ENCODE peak calls at places on chromosome 13, in four cellular contexts. One of them, this sample, is unnamed.

GRCh38 chr13:71772376-71772775 is 94.6 kb downstream of the DACH1 start:
- DNase-seq in omental fat pad: no peak
- DNase-seq in body of pancreas: no peak
- DNase-seq in AG09309: no peak
- DNase-seq in this sample: no peak

GRCh38 chr13:61255035-61255796 is 160.4 kb downstream of the PCDH20 start:
- DNase-seq in omental fat pad: no peak
- DNase-seq in body of pancreas: no peak
- DNase-seq in AG09309: no peak
- DNase-seq in this sample: no peak

GRCh38 chr13:28181413-28181812 is 43.1 kb downstream of the PAN3 start:
- DNase-seq in omental fat pad: no peak
- DNase-seq in body of pancreas: no peak
- DNase-seq in AG09309: peak
- DNase-seq in this sample: no peak

GRCh38 chr13:74678308-74678958 is 544.2 kb upstream of the KLF12 start:
- DNase-seq in omental fat pad: no peak
- DNase-seq in body of pancreas: no peak
- DNase-seq in AG09309: no peak
- DNase-seq in this sample: no peak

GRCh38 chr13:47326061-47326460 is 429.2 kb upstream of the HTR2A start:
- DNase-seq in omental fat pad: no peak
- DNase-seq in body of pancreas: no peak
- DNase-seq in AG09309: peak
- DNase-seq in this sample: no peak

GRCh38 chr13:27281420-27281819 is 10.8 kb downstream of the RASL11A start:
- DNase-seq in omental fat pad: no peak
- DNase-seq in body of pancreas: no peak
- DNase-seq in AG09309: no peak
- DNase-seq in this sample: peak

GRCh38 chr13:49356224-49356623 is 87.6 kb downstream of the CAB39L start:
- DNase-seq in omental fat pad: no peak
- DNase-seq in body of pancreas: no peak
- DNase-seq in AG09309: peak
- DNase-seq in this sample: no peak

GRCh38 chr13:80923907-80924306 is 583.0 kb upstream of the SPRY2 start:
- DNase-seq in omental fat pad: no peak
- DNase-seq in body of pancreas: no peak
- DNase-seq in AG09309: no peak
- DNase-seq in this sample: no peak

GRCh38 chr13:26529441-26529840 is 28.0 kb upstream of the WASF3 start:
- DNase-seq in omental fat pad: no peak
- DNase-seq in body of pancreas: peak
- DNase-seq in AG09309: peak
- DNase-seq in this sample: peak

GRCh38 chr13:108609353-108609752 is 20.1 kb upstream of the MYO16 start:
- DNase-seq in omental fat pad: no peak
- DNase-seq in body of pancreas: no peak
- DNase-seq in AG09309: no peak
- DNase-seq in this sample: no peak
- TF ChIP-seq CTCF in omental fat pad: no peak
- TF ChIP-seq CTCF in body of pancreas: peak
- TF ChIP-seq CTCF in AG09309: no peak
- TF ChIP-seq CTCF in this sample: no peak

GRCh38 chr13:99034333-99035085 is 56.6 kb upstream of the DOCK9 start:
- DNase-seq in omental fat pad: no peak
- DNase-seq in body of pancreas: no peak
- DNase-seq in AG09309: no peak
- DNase-seq in this sample: no peak

GRCh38 chr13:99037756-99038155 is 59.9 kb upstream of the DOCK9 start:
- DNase-seq in omental fat pad: no peak
- DNase-seq in body of pancreas: no peak
- DNase-seq in AG09309: no peak
- DNase-seq in this sample: no peak

GRCh38 chr13:99035715-99036114 is 57.9 kb upstream of the DOCK9 start:
- DNase-seq in omental fat pad: no peak
- DNase-seq in body of pancreas: no peak
- DNase-seq in AG09309: no peak
- DNase-seq in this sample: no peak

GRCh38 chr13:99031725-99032298 is 53.9 kb upstream of the DOCK9 start:
- DNase-seq in omental fat pad: no peak
- DNase-seq in body of pancreas: no peak
- DNase-seq in AG09309: no peak
- DNase-seq in this sample: no peak

GRCh38 chr13:99033814-99034213 is 56.0 kb upstream of the DOCK9 start:
- DNase-seq in omental fat pad: no peak
- DNase-seq in body of pancreas: no peak
- DNase-seq in AG09309: no peak
- DNase-seq in this sample: no peak
- TF ChIP-seq CTCF in omental fat pad: no peak
- TF ChIP-seq CTCF in body of pancreas: peak
- TF ChIP-seq CTCF in AG09309: peak
- TF ChIP-seq CTCF in this sample: no peak

DNA sequence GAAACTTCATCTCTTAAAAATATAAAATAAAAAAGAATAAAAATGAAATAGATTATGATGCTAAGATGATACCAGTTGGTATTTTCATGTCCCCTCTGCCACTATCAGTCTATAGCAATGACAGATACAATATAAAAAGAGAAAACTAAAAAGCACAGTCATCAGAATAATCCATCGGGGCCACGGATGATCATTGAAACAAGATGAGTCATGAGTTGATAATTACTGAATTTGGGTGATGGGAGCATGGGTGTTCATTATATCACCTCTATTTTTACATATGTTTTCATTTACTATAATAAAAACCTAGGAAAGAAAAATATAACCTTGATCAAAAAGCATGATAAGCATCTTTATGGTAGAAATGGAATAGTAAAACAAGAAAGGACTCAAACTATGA is 41.1 kb downstream of the PIBF1 start:
- DNase-seq in omental fat pad: no peak
- DNase-seq in body of pancreas: no peak
- DNase-seq in AG09309: no peak
- DNase-seq in this sample: no peak
- TF ChIP-seq CTCF in omental fat pad: no peak
- TF ChIP-seq CTCF in body of pancreas: no peak
- TF ChIP-seq CTCF in AG09309: no peak
- TF ChIP-seq CTCF in this sample: no peak

DNA sequence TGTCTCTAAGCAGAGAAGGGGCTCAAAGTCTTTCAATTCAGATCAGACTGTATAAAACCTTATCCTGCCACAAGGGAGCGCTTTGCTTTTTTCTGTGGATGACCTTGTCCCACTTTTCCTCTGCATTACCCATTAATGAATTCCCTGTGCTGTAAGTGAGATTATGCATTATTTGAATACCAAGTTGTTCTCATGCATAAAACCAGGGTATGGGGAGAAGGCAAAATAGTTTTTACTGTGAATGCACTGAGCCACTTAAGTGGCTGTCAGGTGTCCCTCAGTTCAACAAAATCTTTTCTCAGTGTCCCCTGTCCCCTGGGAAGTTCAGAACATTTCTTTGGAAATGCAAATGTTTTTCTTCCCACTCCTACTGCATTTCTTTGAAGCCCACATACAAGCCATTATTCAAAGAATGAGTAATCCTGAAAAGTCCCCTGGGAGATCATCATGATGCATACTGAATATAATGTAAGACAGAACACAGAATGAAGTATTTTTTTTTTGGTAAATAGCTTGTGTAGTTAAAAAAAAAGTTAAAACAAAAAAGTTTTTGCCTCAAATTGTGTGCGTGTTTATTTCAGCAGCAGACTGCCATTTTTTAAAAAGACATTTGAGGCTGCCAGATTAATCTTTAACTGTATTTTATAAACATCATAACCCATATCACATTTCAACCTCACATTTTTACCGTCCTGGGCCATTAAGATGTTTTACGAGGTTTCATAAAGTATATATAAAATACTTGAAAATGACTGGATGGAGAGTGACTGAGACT is 506.7 kb upstream of the PCDH9 start:
- DNase-seq in omental fat pad: no peak
- DNase-seq in body of pancreas: no peak
- DNase-seq in AG09309: no peak
- DNase-seq in this sample: no peak
- TF ChIP-seq CTCF in omental fat pad: no peak
- TF ChIP-seq CTCF in body of pancreas: peak
- TF ChIP-seq CTCF in AG09309: no peak
- TF ChIP-seq CTCF in this sample: no peak

GRCh38 chr13:110444226-110444653 is 117.3 kb downstream of the RAB20 start:
- DNase-seq in omental fat pad: no peak
- DNase-seq in body of pancreas: no peak
- DNase-seq in AG09309: no peak
- DNase-seq in this sample: peak
- TF ChIP-seq CTCF in omental fat pad: no peak
- TF ChIP-seq CTCF in body of pancreas: no peak
- TF ChIP-seq CTCF in AG09309: peak
- TF ChIP-seq CTCF in this sample: no peak

DNA sequence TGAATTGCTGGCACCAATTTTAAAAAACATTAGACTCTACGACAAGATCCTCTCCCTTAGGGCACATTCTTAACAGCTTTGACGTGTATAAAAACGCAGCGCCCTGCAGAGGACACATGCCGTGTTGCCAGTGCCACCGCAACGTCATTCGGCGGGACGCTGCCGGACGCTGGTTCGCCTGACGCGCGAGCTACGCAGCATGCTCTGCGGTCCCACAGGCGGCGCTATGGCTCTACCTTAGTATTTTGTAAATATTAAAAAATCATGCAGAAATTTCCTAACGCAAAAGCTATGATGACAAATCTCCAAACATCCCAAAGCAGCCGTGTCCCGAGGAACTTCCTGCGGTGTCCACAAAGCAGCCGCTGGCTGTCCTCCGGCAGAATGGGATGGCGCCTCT is 4.2 kb upstream of the ADPRHL1 start:
- DNase-seq in omental fat pad: no peak
- DNase-seq in body of pancreas: no peak
- DNase-seq in AG09309: no peak
- DNase-seq in this sample: no peak
- TF ChIP-seq CTCF in omental fat pad: no peak
- TF ChIP-seq CTCF in body of pancreas: no peak
- TF ChIP-seq CTCF in AG09309: no peak
- TF ChIP-seq CTCF in this sample: no peak

GRCh38 chr13:22569830-22570229 is 610.9 kb upstream of the SGCG start:
- DNase-seq in omental fat pad: no peak
- DNase-seq in body of pancreas: no peak
- DNase-seq in AG09309: no peak
- DNase-seq in this sample: no peak
- TF ChIP-seq CTCF in omental fat pad: no peak
- TF ChIP-seq CTCF in body of pancreas: no peak
- TF ChIP-seq CTCF in AG09309: no peak
- TF ChIP-seq CTCF in this sample: no peak

GRCh38 chr13:36282818-36283432 is 14.7 kb downstream of the CCDC169 start:
- DNase-seq in omental fat pad: no peak
- DNase-seq in body of pancreas: no peak
- DNase-seq in AG09309: no peak
- DNase-seq in this sample: no peak
- TF ChIP-seq CTCF in omental fat pad: no peak
- TF ChIP-seq CTCF in body of pancreas: peak
- TF ChIP-seq CTCF in AG09309: peak
- TF ChIP-seq CTCF in this sample: no peak

DNA sequence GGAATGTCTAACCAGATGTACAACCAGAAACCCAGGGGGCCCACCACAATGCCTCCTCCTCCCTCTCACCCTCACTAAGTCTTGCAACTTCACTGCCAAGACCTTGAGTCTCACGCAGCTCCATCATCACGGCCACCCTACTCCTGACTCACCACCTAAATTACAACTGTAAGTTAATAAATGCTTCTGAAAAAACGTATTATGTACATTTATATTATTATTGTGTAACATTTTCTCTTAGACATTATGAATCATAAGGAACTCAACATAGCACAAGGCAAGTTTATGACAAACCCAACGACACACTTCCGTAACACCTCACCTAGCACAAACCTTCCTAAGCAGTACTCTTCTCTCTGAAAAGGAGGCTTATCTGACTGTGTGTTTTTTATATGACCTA is 20.7 kb downstream of the MIPEP start:
- DNase-seq in omental fat pad: no peak
- DNase-seq in body of pancreas: no peak
- DNase-seq in AG09309: peak
- DNase-seq in this sample: no peak
- TF ChIP-seq CTCF in omental fat pad: no peak
- TF ChIP-seq CTCF in body of pancreas: no peak
- TF ChIP-seq CTCF in AG09309: no peak
- TF ChIP-seq CTCF in this sample: no peak

DNA sequence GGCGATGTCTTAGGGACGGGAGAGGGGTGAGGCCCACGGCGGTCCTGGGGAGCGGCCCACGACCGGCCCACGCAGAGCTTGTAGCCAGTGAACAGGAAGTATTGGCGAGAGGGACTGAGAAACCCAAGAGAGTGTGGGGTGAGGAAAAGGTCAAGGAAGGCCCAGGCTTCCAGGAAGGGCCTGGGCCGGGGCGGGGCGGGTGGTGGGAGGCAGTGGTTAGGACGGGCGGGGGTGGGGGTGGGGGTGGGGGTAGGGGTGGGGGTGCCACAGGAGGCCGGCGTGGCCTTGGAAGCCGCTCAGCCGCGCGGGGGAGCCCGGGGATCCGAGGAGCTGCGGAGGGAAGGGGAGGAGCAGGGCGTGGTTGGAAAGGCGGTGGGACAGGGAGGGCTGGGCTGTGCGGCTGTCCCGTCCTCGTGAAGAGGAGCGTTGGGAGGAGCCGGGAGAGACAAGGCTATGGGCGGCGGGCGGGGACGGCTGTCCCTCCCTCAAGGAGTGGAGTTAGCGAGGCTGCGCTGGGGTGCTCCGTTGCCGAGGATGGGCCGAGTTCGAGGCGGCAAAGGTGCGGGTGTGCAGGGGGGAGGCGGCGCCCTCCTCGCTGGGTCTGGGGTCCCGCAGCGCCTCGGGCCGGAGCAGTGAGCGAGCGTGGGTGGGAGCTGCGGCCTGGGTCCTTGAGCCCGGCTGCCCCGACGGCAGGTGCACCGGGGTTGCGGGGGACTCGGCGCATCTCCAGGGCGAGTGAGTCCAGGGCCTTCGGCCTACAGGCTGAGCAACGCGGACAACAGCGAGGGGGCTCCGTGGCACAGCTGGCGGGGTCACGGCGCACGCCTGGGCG is 254.4 kb upstream of the SGCG start:
- DNase-seq in omental fat pad: no peak
- DNase-seq in body of pancreas: no peak
- DNase-seq in AG09309: no peak
- DNase-seq in this sample: peak
- TF ChIP-seq CTCF in omental fat pad: no peak
- TF ChIP-seq CTCF in body of pancreas: no peak
- TF ChIP-seq CTCF in AG09309: no peak
- TF ChIP-seq CTCF in this sample: no peak

This sample was measured in mucosa of descending colon.